ENCODE peak calls at places on chromosomes 3 and 15, in five cellular contexts. E, R, S, O and D are unnamed samples.

GRCh38 chr3:23993556-23994246 is 48.6 kb downstream of the NR1D2 start:
- DNase-seq in E (no peak), R (no peak), S (no peak), O (no peak), D (no peak)

GRCh38 chr3:47525617-47526016 is 12.1 kb upstream of the ELP6 start:
- DNase-seq in E (no peak), R (no peak), S (no peak), O (no peak), D (no peak)

GRCh38 chr3:61250784-61251173 is 473 bp downstream of the FHIT start:
- DNase-seq in E (no peak), R (peak), S (no peak), O (no peak), D (no peak)

GRCh38 chr3:166606988-166607387 is 769.8 kb upstream of the BCHE start:
- DNase-seq in E (no peak), R (peak), S (no peak), O (no peak), D (no peak)

GRCh38 chr15:101433396-101433795 is 56.1 kb downstream of the PCSK6 start:
- DNase-seq in E (peak), R (no peak), S (no peak), O (no peak), D (no peak)

GRCh38 chr3:136276049-136276755 is 26.1 kb downstream of the PCCB start:
- DNase-seq in E (no peak), R (peak), S (no peak), O (no peak), D (no peak)

GRCh38 chr3:141308588-141309218 is 59.6 kb upstream of the ZBTB38 start:
- DNase-seq in E (peak), R (peak), S (peak), O (peak), D (peak)

GRCh38 chr15:73369073-73369694 is 426 bp upstream of the HCN4 start:
- DNase-seq in E (no peak), R (no peak), S (no peak), O (no peak), D (no peak)

GRCh38 chr15:90660195-90660995 is 56.8 kb upstream of the BLM start:
- DNase-seq in E (peak), R (peak), S (peak), O (no peak), D (no peak)

GRCh38 chr15:90664650-90665287 is 52.4 kb upstream of the BLM start:
- DNase-seq in E (no peak), R (no peak), S (peak), O (no peak), D (no peak)

GRCh38 chr15:90654233-90655124 is 62.7 kb upstream of the BLM start:
- DNase-seq in E (no peak), R (peak), S (no peak), O (no peak), D (no peak)

DNA sequence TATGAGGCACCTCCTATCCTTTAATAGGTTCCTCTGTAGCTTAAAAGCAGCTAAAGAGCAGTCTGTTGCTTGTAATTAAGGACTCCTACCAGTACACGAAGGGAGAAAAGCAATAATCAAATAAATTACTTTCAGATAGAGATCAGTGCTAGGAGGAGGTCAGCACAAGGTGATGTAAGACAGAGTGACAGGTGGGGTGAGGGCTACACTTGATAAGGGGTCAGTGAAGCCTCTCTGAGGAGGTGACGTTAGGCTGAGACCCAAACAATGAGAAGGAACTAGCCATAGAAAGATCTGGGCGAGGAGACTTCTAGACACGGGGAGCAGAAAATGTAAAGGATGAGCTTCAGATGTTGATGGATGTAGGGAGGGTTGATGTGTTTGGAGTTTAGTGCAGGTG is 57.7 kb upstream of the BLM start:
- DNase-seq in E (no peak), R (no peak), S (no peak), O (no peak), D (no peak)
- H2BK15ac ChIP-seq in E (no peak), R (no peak), S (no peak), O (no peak), D (no peak)

DNA sequence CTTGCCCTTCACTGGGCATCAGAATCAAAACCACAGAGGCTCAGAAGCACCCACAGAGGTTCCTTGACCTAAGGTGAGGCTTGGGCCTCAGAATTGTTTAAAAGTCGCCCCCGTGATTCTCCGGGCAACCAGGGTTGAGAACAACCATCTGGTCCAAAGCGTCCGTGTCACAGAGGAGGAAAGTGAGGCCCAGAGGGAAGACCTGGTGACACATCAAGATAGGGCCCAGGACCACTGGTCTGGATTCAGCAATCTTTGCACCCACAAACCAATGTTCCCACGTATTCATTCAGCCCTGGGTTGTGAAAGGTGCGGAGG is 272.6 kb downstream of the UACA start:
- DNase-seq in E (no peak), R (no peak), S (no peak), O (no peak), D (no peak)
- H2BK15ac ChIP-seq in E (no peak), R (no peak), S (peak), O (no peak), D (no peak)

DNA sequence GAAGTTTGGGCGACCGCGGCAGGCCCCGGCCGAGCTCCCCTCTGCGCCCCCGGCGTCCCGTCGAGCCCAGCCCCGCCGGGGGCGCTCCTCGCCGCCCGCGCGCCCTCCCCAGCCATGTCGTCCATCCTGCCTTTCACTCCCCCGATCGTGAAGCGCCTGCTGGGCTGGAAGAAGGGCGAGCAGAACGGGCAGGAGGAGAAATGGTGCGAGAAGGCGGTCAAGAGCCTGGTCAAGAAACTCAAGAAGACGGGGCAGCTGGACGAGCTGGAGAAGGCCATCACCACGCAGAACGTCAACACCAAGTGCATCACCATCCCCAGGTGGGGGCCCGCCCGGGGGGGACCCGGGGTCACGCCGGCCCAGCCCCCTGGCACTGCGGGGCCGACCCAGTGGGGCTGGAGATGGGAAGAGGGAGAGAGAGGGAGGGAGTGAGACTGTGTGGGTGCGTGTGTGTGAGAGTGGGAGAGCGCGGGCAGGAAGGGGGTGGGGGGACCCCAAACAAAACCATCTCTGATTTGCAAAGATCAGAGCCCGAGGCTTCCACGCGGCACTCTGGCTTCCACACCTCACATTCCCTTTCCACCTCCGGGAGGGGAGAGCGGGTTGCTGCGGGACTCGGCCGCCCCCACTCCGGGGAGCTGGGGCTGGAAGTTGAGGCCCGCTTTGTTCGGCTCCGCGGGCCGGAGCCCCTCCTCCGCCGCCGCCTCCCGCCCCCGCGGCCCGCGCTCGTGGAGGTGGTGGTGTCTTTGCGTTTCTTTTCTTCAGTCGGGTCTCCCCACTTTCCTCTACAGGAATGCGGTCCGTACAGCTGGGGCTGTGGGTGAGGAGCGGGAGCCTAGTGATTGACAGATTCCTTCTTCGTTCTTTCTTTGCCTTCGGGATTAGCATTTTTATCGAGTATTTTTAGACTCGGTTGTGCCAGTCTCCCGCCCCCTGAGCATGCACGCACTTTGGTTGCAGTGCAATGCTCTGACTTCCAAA is 929 bp downstream of the SMAD3 start:
- DNase-seq in E (no peak), R (peak), S (peak), O (no peak), D (peak)
- H2BK15ac ChIP-seq in E (no peak), R (peak), S (no peak), O (peak), D (peak)

DNA sequence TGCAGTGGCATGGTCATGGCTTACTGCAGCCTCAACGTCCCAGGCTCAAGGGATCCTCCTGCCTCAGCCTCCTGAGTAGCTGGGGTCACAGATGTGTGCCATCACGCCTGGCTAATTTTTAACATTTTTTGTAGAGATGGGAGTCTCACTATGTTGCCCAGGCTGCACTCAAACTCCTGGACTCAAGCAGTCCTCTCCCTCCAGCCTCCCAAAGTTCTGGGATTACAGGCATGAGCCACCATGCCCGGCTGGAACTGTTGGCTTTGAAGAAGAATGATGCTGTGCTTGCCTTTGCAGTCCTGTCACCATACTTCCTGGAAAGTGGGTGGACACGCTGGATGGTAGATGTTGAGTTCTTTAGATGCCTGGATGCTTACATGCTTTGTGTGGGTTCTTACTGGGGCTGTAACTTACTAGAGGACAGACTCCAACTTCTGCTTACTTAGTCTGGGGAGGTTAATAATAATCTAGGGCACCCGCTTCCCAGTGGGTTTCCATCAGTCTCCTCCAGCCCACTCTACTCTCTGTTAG is 36.7 kb downstream of the IGF1R start:
- DNase-seq in E (no peak), R (no peak), S (peak), O (no peak), D (no peak)
- H2BK15ac ChIP-seq in E (no peak), R (no peak), S (no peak), O (no peak), D (no peak)

DNA sequence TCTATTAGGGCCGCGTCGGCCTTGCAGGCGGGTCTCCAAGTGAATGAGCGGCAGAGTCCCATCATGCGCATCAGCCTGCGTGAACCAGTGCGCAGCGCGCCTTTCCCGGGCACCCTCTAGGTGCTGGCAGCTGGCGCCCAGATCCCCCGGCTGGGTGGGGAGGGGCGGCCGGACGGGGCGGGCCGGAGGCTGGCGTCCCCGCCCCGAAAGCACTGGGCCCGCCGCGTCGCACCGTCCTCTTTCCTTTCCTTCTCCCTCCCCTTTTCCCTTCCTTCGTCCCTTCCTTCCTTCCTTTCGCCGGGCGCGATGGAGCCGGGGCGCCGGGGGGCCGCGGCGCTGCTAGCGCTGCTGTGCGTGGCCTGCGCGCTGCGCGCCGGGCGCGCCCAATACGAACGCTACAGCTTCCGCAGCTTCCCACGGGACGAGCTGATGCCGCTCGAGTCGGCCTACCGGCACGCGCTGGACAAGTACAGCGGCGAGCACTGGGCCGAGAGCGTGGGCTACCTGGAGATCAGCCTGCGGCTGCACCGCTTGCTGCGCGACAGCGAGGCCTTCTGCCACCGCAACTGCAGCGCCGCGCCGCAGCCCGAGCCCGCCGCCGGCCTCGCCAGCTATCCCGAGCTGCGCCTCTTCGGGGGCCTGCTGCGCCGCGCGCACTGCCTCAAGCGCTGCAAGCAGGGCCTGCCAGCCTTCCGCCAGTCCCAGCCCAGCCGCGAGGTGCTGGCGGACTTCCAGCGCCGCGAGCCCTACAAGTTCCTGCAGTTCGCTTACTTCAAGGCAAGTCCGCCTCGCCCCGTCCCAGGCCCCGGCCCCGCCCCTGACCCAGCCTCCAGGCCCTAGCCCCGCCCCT is at the start of gene CRTAP:
- DNase-seq in E (peak), R (peak), S (peak), O (peak), D (peak)
- H2BK15ac ChIP-seq in E (no peak), R (no peak), S (no peak), O (peak), D (peak)

GRCh38 chr3:89571707-89572106 is 464.3 kb downstream of the EPHA3 start:
- DNase-seq in E (no peak), R (no peak), S (no peak), O (no peak), D (no peak)
- H2BK15ac ChIP-seq in E (no peak), R (no peak), S (no peak), O (no peak), D (no peak)

GRCh38 chr15:66846031-66846430 is 144.0 kb downstream of the SMAD6 start:
- DNase-seq in E (no peak), R (no peak), S (no peak), O (no peak), D (no peak)

GRCh38 chr15:66848116-66848515 is 146.1 kb downstream of the SMAD6 start:
- DNase-seq in E (peak), R (no peak), S (no peak), O (no peak), D (no peak)

GRCh38 chr15:66846811-66847210 is 144.8 kb downstream of the SMAD6 start:
- DNase-seq in E (peak), R (no peak), S (no peak), O (no peak), D (no peak)

GRCh38 chr15:66848666-66849392 is 146.8 kb downstream of the SMAD6 start:
- DNase-seq in E (peak), R (no peak), S (no peak), O (no peak), D (no peak)

GRCh38 chr15:66847565-66847991 is 145.5 kb downstream of the SMAD6 start:
- DNase-seq in E (peak), R (no peak), S (no peak), O (no peak), D (no peak)
- H2BK15ac ChIP-seq in E (no peak), R (no peak), S (no peak), O (no peak), D (peak)

GRCh38 chr15:23422099-23422945 is 24.7 kb downstream of the GOLGA6L2 start:
- DNase-seq in E (no peak), R (no peak), S (no peak), O (no peak), D (no peak)
- H2BK15ac ChIP-seq in E (no peak), R (no peak), S (no peak), O (no peak), D (no peak)

GRCh38 chr3:132517311-132517710 is 79.8 kb upstream of the ACKR4 start:
- DNase-seq in E (no peak), R (no peak), S (no peak), O (no peak), D (no peak)
- H2BK15ac ChIP-seq in E (no peak), R (no peak), S (no peak), O (no peak), D (no peak)